ENCODE peak calls at places on chromosome 11, in nine cellular contexts. E, N, P, Q, I, S, J, A and R are unnamed samples.

GRCh38 chr11:19187880-19188279 is 13.9 kb downstream of the CSRP3 start:
- DNase-seq in E (no peak), N (no peak), P (no peak), Q (no peak), I (no peak), S (no peak), J (no peak), A (no peak), R (no peak)

GRCh38 chr11:114188851-114189570 is 107.2 kb upstream of the NNMT start:
- DNase-seq in E (no peak), N (no peak), P (no peak), Q (no peak), I (no peak), S (no peak), J (no peak), A (no peak), R (no peak)

GRCh38 chr11:35174666-35175065 is 35.7 kb downstream of the CD44 start:
- DNase-seq in E (peak; percentile 13), N (no peak), P (no peak), Q (no peak), I (peak; percentile 40), S (no peak), J (no peak), A (peak; percentile 55), R (no peak)

GRCh38 chr11:47106839-47107520 is 69.7 kb downstream of the ARFGAP2 start:
- DNase-seq in E (no peak), N (no peak), P (no peak), Q (no peak), I (no peak), S (no peak), J (no peak), A (no peak), R (no peak)

GRCh38 chr11:612201-612960 is 3.4 kb downstream of the IRF7 start:
- DNase-seq in E (no peak), N (no peak), P (no peak), Q (peak; percentile 46), I (peak; percentile 54), S (no peak), J (peak; percentile 86), A (peak; percentile 29), R (no peak)

GRCh38 chr11:72631806-72632731 is 42.2 kb downstream of the PDE2A start:
- DNase-seq in E (no peak), N (no peak), P (no peak), Q (peak; percentile 98), I (no peak), S (no peak), J (no peak), A (no peak), R (peak; percentile 92)

GRCh38 chr11:64211181-64211872 is 4.8 kb downstream of the FERMT3 start:
- DNase-seq in E (no peak), N (no peak), P (no peak), Q (no peak), I (no peak), S (no peak), J (no peak), A (no peak), R (no peak)

GRCh38 chr11:645536-645935 is 8.5 kb downstream of the DRD4 start:
- DNase-seq in E (no peak), N (peak; percentile 95), P (no peak), Q (no peak), I (no peak), S (no peak), J (no peak), A (no peak), R (no peak)

GRCh38 chr11:72958790-72959189 is 144.6 kb downstream of the ATG16L2 start:
- DNase-seq in E (no peak), N (no peak), P (no peak), Q (no peak), I (no peak), S (no peak), J (no peak), A (no peak), R (no peak)

GRCh38 chr11:10743354-10744035 is 7.6 kb upstream of the CTR9 start:
- DNase-seq in E (no peak), N (peak; percentile 74), P (no peak), Q (no peak), I (peak; percentile 33), S (no peak), J (no peak), A (no peak), R (no peak)

GRCh38 chr11:58592760-58593472 is 14.1 kb downstream of the ZFP91 start:
- DNase-seq in E (no peak), N (peak; percentile 28), P (no peak), Q (no peak), I (no peak), S (no peak), J (no peak), A (no peak), R (no peak)

GRCh38 chr11:47415949-47416472 is 7.6 kb downstream of the SLC39A13 start:
- DNase-seq in E (no peak), N (no peak), P (peak; percentile 81), Q (peak; percentile 93), I (no peak), S (no peak), J (peak; percentile 94), A (peak; percentile 95), R (no peak)

GRCh38 chr11:46497498-46497897 is 96.3 kb downstream of the AMBRA1 start:
- DNase-seq in E (no peak), N (no peak), P (no peak), Q (no peak), I (no peak), S (no peak), J (no peak), A (no peak), R (no peak)

GRCh38 chr11:33461726-33462125 is 204.5 kb downstream of the HIPK3 start:
- DNase-seq in E (no peak), N (no peak), P (no peak), Q (no peak), I (no peak), S (no peak), J (no peak), A (no peak), R (no peak)

GRCh38 chr11:892106-892505 is 18.5 kb downstream of the CHID1 start:
- DNase-seq in E (no peak), N (no peak), P (no peak), Q (peak; percentile 24), I (no peak), S (no peak), J (no peak), A (no peak), R (no peak)

GRCh38 chr11:110984147-110984546 is 261.4 kb upstream of the POU2AF2 start:
- DNase-seq in E (no peak), N (no peak), P (no peak), Q (no peak), I (no peak), S (no peak), J (no peak), A (peak; percentile 60), R (no peak)

GRCh38 chr11:117226388-117227385 is 5.2 kb downstream of the PCSK7 start:
- DNase-seq in E (peak; percentile 72), N (peak; percentile 74), P (peak; percentile 56), Q (peak; percentile 87), I (peak; percentile 77), S (peak; percentile 20), J (peak; percentile 85), A (peak; percentile 79), R (peak; percentile 82)

GRCh38 chr11:118176400-118177134 is at the start of gene SCN2B:
- DNase-seq in E (no peak), N (no peak), P (no peak), Q (no peak), I (no peak), S (no peak), J (no peak), A (no peak), R (no peak)

GRCh38 chr11:8016396-8016949 is 29.3 kb downstream of the EIF3F start:
- DNase-seq in E (no peak), N (no peak), P (no peak), Q (no peak), I (no peak), S (no peak), J (peak; percentile 46), A (no peak), R (no peak)

GRCh38 chr11:86570457-86570856 is 102.0 kb downstream of the ME3 start:
- DNase-seq in E (no peak), N (no peak), P (no peak), Q (no peak), I (no peak), S (no peak), J (no peak), A (no peak), R (no peak)

GRCh38 chr11:117901601-117902000 is 25.1 kb upstream of the FXYD6 start:
- DNase-seq in E (no peak), N (no peak), P (no peak), Q (no peak), I (no peak), S (no peak), J (peak; percentile 79), A (no peak), R (no peak)

GRCh38 chr11:20632169-20632532 is 32.7 kb downstream of the SLC6A5 start:
- DNase-seq in E (no peak), N (no peak), P (no peak), Q (no peak), I (no peak), S (no peak), J (no peak), A (no peak), R (no peak)

GRCh38 chr11:60871378-60872061 is 4.2 kb downstream of the ZP1 start:
- DNase-seq in E (no peak), N (no peak), P (no peak), Q (no peak), I (no peak), S (no peak), J (peak; percentile 82), A (peak; percentile 65), R (no peak)

GRCh38 chr11:128692750-128693578 is 908 bp upstream of the FLI1 start:
- DNase-seq in E (no peak), N (peak; percentile 47), P (no peak), Q (peak; percentile 53), I (peak; percentile 29), S (peak; percentile 47), J (peak; percentile 88), A (peak; percentile 27), R (no peak)